ENCODE peak calls at places on chromosomes 11 and 22, in five cellular contexts. D is heart left ventricle, I is SK-N-SH, O is cardiac muscle cell, H is Peyer's patch. V is an unnamed sample.
A peak's percentile ranks its signal among the peaks of the same experiment; 100 is the strongest.

GRCh38 chr11:62715150-62716130 is 8.0 kb downstream of the GNG3 start:
- DNase-seq in I (peak; percentile 42), D (no peak), H (no peak), O (no peak), V (no peak)

GRCh38 chr11:88292156-88292844 is 45.2 kb downstream of the CTSC start:
- DNase-seq in I (peak; percentile 12), D (peak; percentile 30), H (no peak), O (peak; percentile 51), V (no peak)

GRCh38 chr11:45473491-45473890 is 187.3 kb upstream of the SYT13 start:
- DNase-seq in H (peak; percentile 4), I (no peak), D (no peak), O (no peak), V (no peak)

GRCh38 chr22:50473088-50473487 is 1.7 kb downstream of the SBF1 start:
- DNase-seq in I (no peak), O (no peak), D (no peak), H (no peak), V (no peak)

GRCh38 chr11:68527585-68527984 is 67.0 kb downstream of the PPP6R3 start:
- DNase-seq in O (peak; percentile 32), D (no peak), I (no peak), H (no peak), V (no peak)

GRCh38 chr11:12822623-12823022 is 148.4 kb downstream of the TEAD1 start:
- DNase-seq in I (peak; percentile 56), D (no peak), H (no peak), O (no peak), V (no peak)

GRCh38 chr22:41598081-41598480 is 8.4 kb upstream of the PMM1 start:
- DNase-seq in O (no peak), D (no peak), H (no peak), I (no peak), V (no peak)

GRCh38 chr11:72864692-72865655 is 50.8 kb downstream of the ATG16L2 start:
- DNase-seq in O (no peak), D (peak; percentile 46), H (no peak), I (peak; percentile 49), V (no peak)

GRCh38 chr11:9596926-9597325 is 23.5 kb downstream of the WEE1 start:
- DNase-seq in H (no peak), I (no peak), O (no peak), D (no peak), V (no peak)

GRCh38 chr11:79309402-79309801 is 131.4 kb downstream of the TENM4 start:
- DNase-seq in H (no peak), O (no peak), D (no peak), I (no peak), V (no peak)

GRCh38 chr11:32184057-32185055 is 93.5 kb downstream of the RCN1 start:
- DNase-seq in D (peak; percentile 34), O (no peak), H (no peak), I (no peak), V (no peak)

GRCh38 chr22:21451545-21452520 is 15.4 kb upstream of the TMEM191C start:
- DNase-seq in D (no peak), O (no peak), I (no peak), H (no peak), V (peak; percentile 34)

GRCh38 chr11:107856981-107857517 is 1.5 kb downstream of the SLC35F2 start:
- DNase-seq in I (no peak), O (no peak), D (no peak), H (peak; percentile 53), V (no peak)

GRCh38 chr22:20904008-20904979 is 12.9 kb upstream of the CRKL start:
- DNase-seq in O (no peak), I (no peak), D (no peak), H (no peak), V (no peak)

GRCh38 chr11:92399702-92400101 is 175.1 kb downstream of the FAT3 start:
- DNase-seq in O (peak; percentile 50), I (no peak), D (no peak), H (no peak), V (no peak)

GRCh38 chr11:92886243-92886905 is 83.1 kb upstream of the MTNR1B start:
- DNase-seq in D (no peak), H (no peak), O (peak; percentile 72), I (peak; percentile 86), V (no peak)

GRCh38 chr11:56909080-56909479 is 79.6 kb upstream of the OR5AK2 start:
- DNase-seq in H (no peak), O (no peak), D (no peak), I (no peak), V (no peak)

GRCh38 chr22:36397081-36397766 is 9.5 kb upstream of the MYH9 start:
- DNase-seq in I (no peak), H (no peak), O (no peak), D (no peak), V (no peak)

GRCh38 chr11:31355131-31355530 is 14.4 kb downstream of the DCDC1 start:
- DNase-seq in I (no peak), D (no peak), O (no peak), H (no peak), V (no peak)

GRCh38 chr22:23180893-23181762 is 819 bp downstream of the BCR start:
- DNase-seq in H (no peak), O (peak; percentile 30), I (peak; percentile 62), D (peak; percentile 29), V (peak; percentile 86)

GRCh38 chr11:86914836-86915519 is 40.2 kb downstream of the FZD4 start:
- DNase-seq in O (no peak), H (no peak), D (no peak), I (no peak), V (no peak)

GRCh38 chr11:119491753-119492455 is 68.9 kb upstream of the THY1 start:
- DNase-seq in D (no peak), O (no peak), H (no peak), I (no peak), V (no peak)

GRCh38 chr11:5596611-5597201 is at the start of gene TRIM6:
- DNase-seq in H (peak; percentile 74), I (no peak), O (peak; percentile 60), D (peak; percentile 61), V (peak; percentile 64)

GRCh38 chr11:103714246-103714645 is 322.2 kb upstream of the DDI1 start:
- DNase-seq in D (no peak), H (no peak), O (no peak), I (no peak), V (no peak)

GRCh38 chr11:123976770-123977560 is 616 bp downstream of the OR10S1 start:
- DNase-seq in H (no peak), D (no peak), O (no peak), I (no peak), V (peak; percentile 50)

GRCh38 chr11:131672191-131672590 is 301.8 kb downstream of the NTM start:
- DNase-seq in D (peak; percentile 43), O (no peak), I (no peak), H (no peak), V (no peak)

GRCh38 chr11:57426439-57426753 is 525 bp downstream of the SLC43A3 start:
- DNase-seq in I (no peak), O (no peak), D (no peak), H (no peak), V (no peak)

GRCh38 chr11:2942447-2942846 is 13.2 kb upstream of the PHLDA2 start:
- DNase-seq in D (no peak), H (no peak), I (no peak), O (no peak), V (no peak)

GRCh38 chr22:38353142-38353629 is 36.0 kb upstream of the CSNK1E start:
- DNase-seq in H (peak; percentile 87), O (peak; percentile 69), I (peak; percentile 88), D (peak; percentile 74), V (peak; percentile 66)

GRCh38 chr11:87156970-87157369 is 119.2 kb downstream of the TMEM135 start:
- DNase-seq in O (no peak), D (no peak), H (no peak), I (no peak), V (no peak)

GRCh38 chr11:66543263-66544107 is 2.4 kb downstream of the ZDHHC24 start:
- DNase-seq in H (no peak), I (peak; percentile 82), D (peak; percentile 44), O (no peak), V (peak; percentile 85)

GRCh38 chr11:119335655-119336543 is 1.6 kb downstream of the RNF26 start:
- DNase-seq in H (no peak), I (no peak), O (no peak), D (peak; percentile 49), V (no peak)

GRCh38 chr22:38631724-38632123 is 24.5 kb downstream of the FAM227A start:
- DNase-seq in O (no peak), H (no peak), D (no peak), I (no peak), V (no peak)

GRCh38 chr22:30262112-30262511 is 4.5 kb downstream of the OSM start:
- DNase-seq in H (no peak), D (no peak), O (no peak), I (no peak), V (no peak)
- H3K4me1 ChIP-seq in H (peaks cover 13% of the 10 kb centered on the region), D (no peaks in the 10 kb centered on the region), O (no peaks in the 10 kb centered on the region), I (peaks cover 5% of the 10 kb centered on the region), V (peaks cover 51% of the 10 kb centered on the region)

GRCh38 chr22:48517039-48518030 is 1310.3 kb downstream of the BRD1 start:
- DNase-seq in I (no peak), H (no peak), O (no peak), D (no peak), V (no peak)
- TF ChIP-seq CTCF in I (no peak), H (no peak), O (no peak), D (no peak), V (no peak)

DNA sequence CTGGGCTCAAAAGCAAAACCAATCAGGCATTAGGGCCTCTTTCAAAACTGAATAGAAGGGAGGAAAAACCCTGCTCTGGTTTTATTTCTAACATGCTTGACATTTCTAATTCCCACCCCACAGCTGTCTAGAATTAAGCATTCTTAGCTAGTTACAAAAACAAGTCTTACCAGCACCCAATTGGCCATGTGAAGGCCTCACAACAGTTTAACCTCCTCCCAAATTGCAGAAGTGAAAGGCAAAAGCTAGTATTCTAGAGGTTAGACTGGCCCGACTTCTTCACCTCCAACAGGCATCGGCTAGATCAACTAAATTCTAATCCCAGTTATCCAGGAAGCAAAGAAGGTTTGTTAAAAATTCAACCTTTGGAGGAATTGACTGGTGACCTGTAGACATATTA is 6.5 kb downstream of the SF1 start:
- DNase-seq in H (no peak), D (no peak), I (no peak), O (no peak), V (no peak)
- H3K4me1 ChIP-seq in H (peaks cover 44% of the 10 kb centered on the region), D (peaks cover 61% of the 10 kb centered on the region), I (peaks cover 12% of the 10 kb centered on the region), O (peaks cover 12% of the 10 kb centered on the region), V (peaks cover 4% of the 10 kb centered on the region)

DNA sequence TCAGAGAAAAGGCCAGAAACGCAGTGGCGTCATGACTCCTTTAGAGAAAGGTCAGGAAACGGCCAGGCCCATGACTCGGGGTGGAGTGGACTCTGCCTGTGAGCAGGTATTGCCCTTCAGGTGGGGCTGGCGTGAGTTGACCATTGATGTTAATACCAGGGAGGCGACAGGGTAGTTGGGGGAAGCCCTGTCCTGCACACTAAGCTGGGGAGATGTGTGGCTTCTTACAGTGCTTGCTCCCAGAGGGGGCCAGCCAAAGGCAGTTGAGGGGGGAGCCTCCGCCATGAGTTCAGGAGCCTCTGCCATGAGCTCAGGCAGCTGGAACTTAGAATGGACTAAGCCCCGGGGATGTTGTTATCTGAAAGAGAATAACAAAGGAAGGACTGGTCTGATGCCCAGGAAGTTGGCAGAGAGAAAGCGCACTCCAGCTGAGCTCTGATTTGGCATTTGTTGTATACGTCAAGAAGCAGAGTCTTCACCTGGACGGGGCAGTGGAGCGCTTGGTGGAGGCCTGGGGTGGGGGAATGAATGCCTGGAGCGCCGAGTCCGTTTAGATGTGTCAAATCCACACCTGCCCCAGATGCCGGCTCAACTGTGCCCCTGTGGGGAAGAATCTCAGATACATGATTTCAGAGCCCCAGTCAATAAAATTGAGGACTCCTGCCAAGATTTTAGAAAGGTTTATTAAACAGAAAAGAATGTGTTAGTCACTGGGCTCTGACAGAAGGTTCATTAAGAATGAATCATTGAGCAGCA is 222.5 kb downstream of the TBC1D22A start:
- DNase-seq in I (no peak), O (no peak), D (no peak), H (no peak), V (no peak)
- TF ChIP-seq CTCF in I (no peak), O (no peak), D (no peak), H (no peak), V (no peak)